ENCODE peak calls at places on chromosomes 7 and 10, in four cellular contexts. One of them, this sample, is unnamed.

GRCh38 chr10:59135275-59135674 is 41.2 kb upstream of the PHYHIPL start:
- DNase-seq in GM12878: no peak
- DNase-seq in HL-60: no peak
- DNase-seq in K562: no peak
- DNase-seq in this sample: no peak

GRCh38 chr10:90857635-90858488 is at the start of gene HTR7:
- DNase-seq in GM12878: no peak
- DNase-seq in HL-60: no peak
- DNase-seq in K562: peak
- DNase-seq in this sample: peak

GRCh38 chr7:23470290-23471089 is at the start of gene IGF2BP3:
- DNase-seq in GM12878: peak
- DNase-seq in HL-60: peak
- DNase-seq in K562: peak
- DNase-seq in this sample: no peak

GRCh38 chr10:129777687-129778086 is 186.4 kb downstream of the EBF3 start:
- DNase-seq in K562: no peak
- DNase-seq in GM12878: no peak
- DNase-seq in HL-60: no peak
- DNase-seq in this sample: no peak

GRCh38 chr10:93746844-93747284 is 10.9 kb upstream of the LGI1 start:
- DNase-seq in HL-60: no peak
- DNase-seq in K562: no peak
- DNase-seq in GM12878: no peak
- DNase-seq in this sample: no peak

GRCh38 chr10:124992462-124993344 is 50.8 kb downstream of the ZRANB1 start:
- DNase-seq in GM12878: no peak
- DNase-seq in K562: no peak
- DNase-seq in HL-60: peak
- DNase-seq in this sample: no peak

GRCh38 chr10:46523119-46523880 is 33.2 kb downstream of the GPRIN2 start:
- DNase-seq in GM12878: no peak
- DNase-seq in HL-60: no peak
- DNase-seq in K562: no peak
- DNase-seq in this sample: no peak

GRCh38 chr7:3289996-3290395 is 11.1 kb upstream of the SDK1 start:
- DNase-seq in K562: no peak
- DNase-seq in GM12878: no peak
- DNase-seq in HL-60: no peak
- DNase-seq in this sample: no peak

GRCh38 chr10:47369251-47369894 is 14.7 kb downstream of the ZNF488 start:
- DNase-seq in K562: no peak
- DNase-seq in GM12878: no peak
- DNase-seq in HL-60: no peak
- DNase-seq in this sample: no peak

GRCh38 chr10:11379771-11380170 is 231.7 kb downstream of the USP6NL start:
- DNase-seq in K562: no peak
- DNase-seq in GM12878: no peak
- DNase-seq in HL-60: no peak
- DNase-seq in this sample: no peak

GRCh38 chr10:47380341-47381215 is 3.5 kb downstream of the ZNF488 start:
- DNase-seq in GM12878: no peak
- DNase-seq in K562: no peak
- DNase-seq in HL-60: no peak
- DNase-seq in this sample: no peak

GRCh38 chr10:69449841-69450240 is 1.4 kb upstream of the TSPAN15 start:
- DNase-seq in GM12878: no peak
- DNase-seq in HL-60: no peak
- DNase-seq in K562: peak
- DNase-seq in this sample: no peak

GRCh38 chr10:69445094-69445493 is 6.2 kb upstream of the TSPAN15 start:
- DNase-seq in K562: no peak
- DNase-seq in GM12878: no peak
- DNase-seq in HL-60: no peak
- DNase-seq in this sample: no peak

GRCh38 chr10:69446229-69446628 is 5.0 kb upstream of the TSPAN15 start:
- DNase-seq in GM12878: no peak
- DNase-seq in K562: no peak
- DNase-seq in HL-60: no peak
- DNase-seq in this sample: no peak

GRCh38 chr10:69443354-69443753 is 7.9 kb upstream of the TSPAN15 start:
- DNase-seq in HL-60: no peak
- DNase-seq in GM12878: no peak
- DNase-seq in K562: no peak
- DNase-seq in this sample: no peak

DNA sequence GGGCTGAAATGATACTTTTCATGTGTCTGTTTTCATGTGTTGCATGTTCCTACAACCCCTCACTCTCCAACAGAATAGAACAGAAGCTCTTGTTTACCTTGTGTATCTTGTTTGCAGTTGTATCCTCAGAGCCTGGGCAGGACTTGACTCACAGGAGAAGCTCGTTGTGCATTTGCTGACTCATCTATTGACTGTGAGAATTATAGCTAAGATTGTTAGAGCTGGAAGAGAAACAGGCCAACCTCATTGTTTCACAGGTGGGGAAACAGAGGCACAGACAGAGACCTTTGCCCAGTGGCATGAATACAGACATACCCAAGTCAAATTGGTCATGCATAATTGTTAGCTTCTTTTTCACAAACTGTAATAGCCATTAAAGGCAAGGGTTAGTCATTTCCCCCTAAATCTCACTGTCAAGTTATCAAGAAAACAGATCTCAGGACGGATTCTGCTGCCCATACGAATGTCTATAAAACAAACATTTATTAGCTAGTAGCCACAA is 4.6 kb upstream of the TSPAN15 start:
- DNase-seq in HL-60: no peak
- DNase-seq in K562: peak
- DNase-seq in GM12878: no peak
- DNase-seq in this sample: no peak
- TF ChIP-seq POLR2AphosphoS5 in HL-60: no peak
- TF ChIP-seq POLR2AphosphoS5 in K562: no peak
- TF ChIP-seq POLR2AphosphoS5 in GM12878: no peak
- TF ChIP-seq POLR2AphosphoS5 in this sample: no peak

GRCh38 chr10:3523309-3524050 is 261.5 kb downstream of the KLF6 start:
- DNase-seq in GM12878: no peak
- DNase-seq in HL-60: no peak
- DNase-seq in K562: no peak
- DNase-seq in this sample: no peak
- TF ChIP-seq SPI1 in GM12878: no peak
- TF ChIP-seq SPI1 in HL-60: no peak
- TF ChIP-seq SPI1 in K562: no peak
- TF ChIP-seq SPI1 in this sample: no peak

DNA sequence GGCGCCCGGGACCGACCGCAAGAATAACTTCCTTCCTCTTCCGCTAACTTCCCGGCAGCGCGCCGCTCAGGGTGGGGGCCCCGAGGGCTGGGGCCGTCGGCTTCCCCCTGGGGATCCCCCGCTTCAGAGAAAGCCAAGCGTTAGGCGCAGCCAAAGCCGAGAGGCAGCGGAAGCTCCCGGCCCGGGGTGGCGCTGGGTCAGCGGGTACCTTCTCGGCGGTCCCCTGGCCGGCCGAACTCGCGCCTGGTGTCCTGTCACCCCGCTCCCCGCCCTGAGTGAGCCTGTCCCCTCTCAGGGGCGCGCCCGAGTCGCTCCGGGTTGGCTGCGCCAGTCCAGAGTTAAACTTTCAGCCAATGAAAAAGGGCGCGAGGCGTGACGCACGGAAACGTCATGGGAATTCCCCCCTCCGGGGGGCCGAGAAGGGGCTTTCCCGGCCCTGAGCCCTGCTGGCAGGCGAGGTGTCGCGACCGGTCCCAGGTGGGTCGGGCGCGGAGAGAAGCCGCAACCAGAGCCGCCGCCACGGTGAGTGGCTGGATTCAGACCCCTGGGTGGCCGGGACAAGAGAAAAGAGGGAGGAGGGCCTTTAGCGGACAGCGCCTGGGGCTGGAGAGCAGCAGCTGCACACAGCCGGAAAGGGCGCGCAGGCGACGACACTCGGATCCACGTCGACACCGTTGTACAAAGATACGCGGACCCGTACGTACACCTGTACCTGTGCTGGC is 1.3 kb upstream of the NFKB2 start:
- DNase-seq in HL-60: peak
- DNase-seq in GM12878: peak
- DNase-seq in K562: peak
- DNase-seq in this sample: peak
- TF ChIP-seq POLR2AphosphoS5 in HL-60: peak
- TF ChIP-seq POLR2AphosphoS5 in GM12878: peak
- TF ChIP-seq POLR2AphosphoS5 in K562: no peak
- TF ChIP-seq POLR2AphosphoS5 in this sample: no peak

GRCh38 chr7:105613611-105614330 is 32.5 kb upstream of the EFCAB10 start:
- DNase-seq in HL-60: no peak
- DNase-seq in K562: no peak
- DNase-seq in GM12878: no peak
- DNase-seq in this sample: no peak

GRCh38 chr7:105611856-105612775 is 30.8 kb upstream of the EFCAB10 start:
- DNase-seq in K562: no peak
- DNase-seq in GM12878: no peak
- DNase-seq in HL-60: no peak
- DNase-seq in this sample: no peak

GRCh38 chr7:105614341-105614840 is 33.1 kb upstream of the EFCAB10 start:
- DNase-seq in K562: no peak
- DNase-seq in HL-60: no peak
- DNase-seq in GM12878: no peak
- DNase-seq in this sample: no peak

GRCh38 chr7:105610165-105610930 is 29.1 kb upstream of the EFCAB10 start:
- DNase-seq in GM12878: no peak
- DNase-seq in K562: no peak
- DNase-seq in HL-60: no peak
- DNase-seq in this sample: no peak

GRCh38 chr7:105612806-105613205 is 31.5 kb upstream of the EFCAB10 start:
- DNase-seq in K562: no peak
- DNase-seq in GM12878: no peak
- DNase-seq in HL-60: no peak
- DNase-seq in this sample: no peak
- TF ChIP-seq SPI1 in K562: no peak
- TF ChIP-seq SPI1 in GM12878: no peak
- TF ChIP-seq SPI1 in HL-60: no peak
- TF ChIP-seq SPI1 in this sample: no peak

DNA sequence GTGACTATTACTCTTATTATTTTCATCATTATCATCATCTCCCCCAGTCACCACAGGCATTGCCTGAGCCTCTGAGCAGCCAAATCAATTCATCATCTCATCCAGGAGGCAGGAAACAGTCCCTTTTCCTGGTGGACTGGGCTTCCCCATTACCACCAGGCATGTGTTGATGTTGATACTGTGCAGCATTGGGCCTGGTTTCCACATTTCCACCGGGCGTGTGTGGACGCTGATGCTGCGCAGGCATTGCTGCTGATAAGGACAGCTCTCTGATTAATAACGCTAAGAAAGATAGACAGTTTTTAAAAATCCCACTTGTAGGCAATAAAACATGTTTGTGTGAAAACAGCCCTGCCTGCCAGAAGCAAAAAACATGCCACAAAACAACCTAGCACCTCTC is 215.9 kb downstream of the WDR37 start:
- DNase-seq in K562: no peak
- DNase-seq in GM12878: no peak
- DNase-seq in HL-60: no peak
- DNase-seq in this sample: no peak
- TF ChIP-seq POLR2AphosphoS5 in K562: no peak
- TF ChIP-seq POLR2AphosphoS5 in GM12878: no peak
- TF ChIP-seq POLR2AphosphoS5 in HL-60: no peak
- TF ChIP-seq POLR2AphosphoS5 in this sample: no peak

DNA sequence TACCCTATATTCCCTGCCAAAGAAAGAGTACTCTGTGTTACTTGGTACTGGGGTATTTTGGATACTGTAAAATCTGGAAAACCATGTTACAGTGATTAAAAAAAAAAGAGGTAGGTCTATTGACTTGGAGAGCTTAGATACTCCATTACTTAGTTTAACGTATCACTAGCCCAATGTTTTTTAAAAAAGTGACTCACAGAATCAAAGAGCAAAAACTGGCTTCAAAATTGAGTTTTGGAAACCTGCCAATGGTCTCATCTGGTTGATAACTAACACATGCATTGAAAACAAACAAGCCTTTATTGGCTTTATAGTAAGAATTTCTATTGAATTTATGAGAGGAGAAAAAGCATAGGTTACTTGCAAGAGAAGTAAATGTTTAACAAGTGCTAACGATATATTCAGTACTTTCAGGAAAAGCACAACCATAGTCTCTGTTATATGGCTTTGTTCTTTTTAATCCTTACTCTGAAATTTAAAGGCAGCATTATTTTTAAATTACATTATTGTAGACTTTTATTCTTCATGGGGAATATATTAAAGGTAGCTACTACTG is 563.3 kb upstream of the SORCS1 start:
- DNase-seq in GM12878: no peak
- DNase-seq in K562: no peak
- DNase-seq in HL-60: no peak
- DNase-seq in this sample: no peak
- TF ChIP-seq SPI1 in GM12878: no peak
- TF ChIP-seq SPI1 in K562: no peak
- TF ChIP-seq SPI1 in HL-60: no peak
- TF ChIP-seq SPI1 in this sample: no peak

GRCh38 chr10:7000063-7000462 is 410.8 kb downstream of the SFMBT2 start:
- DNase-seq in K562: no peak
- DNase-seq in HL-60: no peak
- DNase-seq in GM12878: no peak
- DNase-seq in this sample: no peak
- TF ChIP-seq POLR2AphosphoS5 in K562: no peak
- TF ChIP-seq POLR2AphosphoS5 in HL-60: no peak
- TF ChIP-seq POLR2AphosphoS5 in GM12878: no peak
- TF ChIP-seq POLR2AphosphoS5 in this sample: no peak

DNA sequence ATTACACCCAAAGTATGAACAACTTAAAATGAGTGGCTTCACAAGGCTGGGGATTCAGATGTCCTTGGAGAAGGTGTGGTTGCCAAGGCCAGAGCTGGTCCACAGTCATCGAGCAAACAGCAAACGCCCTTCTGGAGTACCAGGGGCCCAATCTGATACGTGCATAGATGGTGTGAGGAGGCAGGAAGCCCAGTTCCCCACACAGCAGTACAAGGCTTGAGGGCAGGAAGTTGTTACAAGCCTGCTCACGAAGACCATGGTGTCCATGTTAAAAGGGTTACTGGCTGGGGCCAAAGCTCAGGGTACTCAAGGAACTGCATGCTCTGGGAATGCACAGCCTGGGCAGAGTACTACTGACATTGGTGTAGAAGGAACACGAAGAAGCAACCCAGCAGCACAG is 4.6 kb upstream of the ANKRD26 start:
- DNase-seq in GM12878: no peak
- DNase-seq in K562: no peak
- DNase-seq in HL-60: no peak
- DNase-seq in this sample: no peak
- TF ChIP-seq SPI1 in GM12878: no peak
- TF ChIP-seq SPI1 in K562: no peak
- TF ChIP-seq SPI1 in HL-60: no peak
- TF ChIP-seq SPI1 in this sample: no peak